ENCODE peak calls at places on chromosome 18, in eight cellular contexts. One of them, this sample, is unnamed.

GRCh38 chr18:12271376-12272235 is 17.4 kb downstream of the CIDEA start:
- DNase-seq in NCI-H1436 treated with DMSO at 0.1 percent for 48 hours: peak; percentile 1
- DNase-seq in cardiac fibroblast: peak; percentile 85
- DNase-seq in anterior cingulate cortex: peak; percentile 68
- DNase-seq in stimulated activated CD4-positive, alpha-beta T cell treated with anti-CD3 and anti-CD28 coated beads, Interleukin-12 subunit alpha, Interleukin-12 subunit beta, amount 100 ng/mL, for 4 hours: peak; percentile 61
- DNase-seq in stromal cell of bone marrow: peak; percentile 67
- DNase-seq in GM04504: peak; percentile 60
- DNase-seq in neuronal stem cell: peak; percentile 85
- DNase-seq in this sample: peak; percentile 78

GRCh38 chr18:79400591-79401381 is 5.1 kb downstream of the NFATC1 start:
- DNase-seq in NCI-H1436 treated with DMSO at 0.1 percent for 48 hours: no peak
- DNase-seq in cardiac fibroblast: no peak
- DNase-seq in anterior cingulate cortex: no peak
- DNase-seq in stimulated activated CD4-positive, alpha-beta T cell treated with anti-CD3 and anti-CD28 coated beads, Interleukin-12 subunit alpha, Interleukin-12 subunit beta, amount 100 ng/mL, for 4 hours: peak; percentile 66
- DNase-seq in stromal cell of bone marrow: no peak
- DNase-seq in GM04504: no peak
- DNase-seq in neuronal stem cell: no peak
- DNase-seq in this sample: no peak

GRCh38 chr18:23227729-23228075 is 92.4 kb downstream of the CABLES1 start:
- DNase-seq in NCI-H1436 treated with DMSO at 0.1 percent for 48 hours: no peak
- DNase-seq in cardiac fibroblast: no peak
- DNase-seq in anterior cingulate cortex: no peak
- DNase-seq in stimulated activated CD4-positive, alpha-beta T cell treated with anti-CD3 and anti-CD28 coated beads, Interleukin-12 subunit alpha, Interleukin-12 subunit beta, amount 100 ng/mL, for 4 hours: no peak
- DNase-seq in stromal cell of bone marrow: no peak
- DNase-seq in GM04504: no peak
- DNase-seq in neuronal stem cell: no peak
- DNase-seq in this sample: no peak

GRCh38 chr18:9827856-9828793 is 57.6 kb upstream of the TXNDC2 start:
- DNase-seq in NCI-H1436 treated with DMSO at 0.1 percent for 48 hours: no peak
- DNase-seq in cardiac fibroblast: peak; percentile 99
- DNase-seq in anterior cingulate cortex: no peak
- DNase-seq in stimulated activated CD4-positive, alpha-beta T cell treated with anti-CD3 and anti-CD28 coated beads, Interleukin-12 subunit alpha, Interleukin-12 subunit beta, amount 100 ng/mL, for 4 hours: no peak
- DNase-seq in stromal cell of bone marrow: peak; percentile 99
- DNase-seq in GM04504: peak; percentile 97
- DNase-seq in neuronal stem cell: no peak
- DNase-seq in this sample: peak; percentile 99

GRCh38 chr18:54679318-54680149 is 88.5 kb downstream of the DYNAP start:
- DNase-seq in NCI-H1436 treated with DMSO at 0.1 percent for 48 hours: no peak
- DNase-seq in cardiac fibroblast: peak; percentile 89
- DNase-seq in anterior cingulate cortex: no peak
- DNase-seq in stimulated activated CD4-positive, alpha-beta T cell treated with anti-CD3 and anti-CD28 coated beads, Interleukin-12 subunit alpha, Interleukin-12 subunit beta, amount 100 ng/mL, for 4 hours: no peak
- DNase-seq in stromal cell of bone marrow: peak; percentile 82
- DNase-seq in GM04504: peak; percentile 68
- DNase-seq in neuronal stem cell: peak; percentile 32
- DNase-seq in this sample: peak; percentile 77

GRCh38 chr18:43192408-43192807 is 76.9 kb upstream of the RIT2 start:
- DNase-seq in NCI-H1436 treated with DMSO at 0.1 percent for 48 hours: no peak
- DNase-seq in cardiac fibroblast: no peak
- DNase-seq in anterior cingulate cortex: no peak
- DNase-seq in stimulated activated CD4-positive, alpha-beta T cell treated with anti-CD3 and anti-CD28 coated beads, Interleukin-12 subunit alpha, Interleukin-12 subunit beta, amount 100 ng/mL, for 4 hours: no peak
- DNase-seq in stromal cell of bone marrow: peak; percentile 45
- DNase-seq in GM04504: no peak
- DNase-seq in neuronal stem cell: no peak
- DNase-seq in this sample: peak; percentile 54

GRCh38 chr18:2310824-2311349 is 260.4 kb downstream of the METTL4 start:
- DNase-seq in NCI-H1436 treated with DMSO at 0.1 percent for 48 hours: no peak
- DNase-seq in cardiac fibroblast: no peak
- DNase-seq in anterior cingulate cortex: no peak
- DNase-seq in stimulated activated CD4-positive, alpha-beta T cell treated with anti-CD3 and anti-CD28 coated beads, Interleukin-12 subunit alpha, Interleukin-12 subunit beta, amount 100 ng/mL, for 4 hours: no peak
- DNase-seq in stromal cell of bone marrow: no peak
- DNase-seq in GM04504: no peak
- DNase-seq in neuronal stem cell: no peak
- DNase-seq in this sample: no peak

GRCh38 chr18:75915941-75916640 is 488.6 kb upstream of the SMIM21 start:
- DNase-seq in NCI-H1436 treated with DMSO at 0.1 percent for 48 hours: no peak
- DNase-seq in cardiac fibroblast: peak; percentile 8
- DNase-seq in anterior cingulate cortex: peak; percentile 11
- DNase-seq in stimulated activated CD4-positive, alpha-beta T cell treated with anti-CD3 and anti-CD28 coated beads, Interleukin-12 subunit alpha, Interleukin-12 subunit beta, amount 100 ng/mL, for 4 hours: no peak
- DNase-seq in stromal cell of bone marrow: no peak
- DNase-seq in GM04504: no peak
- DNase-seq in neuronal stem cell: peak; percentile 84
- DNase-seq in this sample: no peak

GRCh38 chr18:10518595-10519273 is 7.1 kb upstream of the NAPG start:
- DNase-seq in NCI-H1436 treated with DMSO at 0.1 percent for 48 hours: no peak
- DNase-seq in cardiac fibroblast: peak; percentile 71
- DNase-seq in anterior cingulate cortex: no peak
- DNase-seq in stimulated activated CD4-positive, alpha-beta T cell treated with anti-CD3 and anti-CD28 coated beads, Interleukin-12 subunit alpha, Interleukin-12 subunit beta, amount 100 ng/mL, for 4 hours: no peak
- DNase-seq in stromal cell of bone marrow: no peak
- DNase-seq in GM04504: no peak
- DNase-seq in neuronal stem cell: no peak
- DNase-seq in this sample: peak; percentile 41

GRCh38 chr18:51137891-51138290 is 59.6 kb downstream of the MEX3C start:
- DNase-seq in NCI-H1436 treated with DMSO at 0.1 percent for 48 hours: no peak
- DNase-seq in cardiac fibroblast: no peak
- DNase-seq in anterior cingulate cortex: no peak
- DNase-seq in stimulated activated CD4-positive, alpha-beta T cell treated with anti-CD3 and anti-CD28 coated beads, Interleukin-12 subunit alpha, Interleukin-12 subunit beta, amount 100 ng/mL, for 4 hours: no peak
- DNase-seq in stromal cell of bone marrow: no peak
- DNase-seq in GM04504: no peak
- DNase-seq in neuronal stem cell: no peak
- DNase-seq in this sample: no peak

GRCh38 chr18:58402247-58402646 is 226.6 kb downstream of the ALPK2 start:
- DNase-seq in NCI-H1436 treated with DMSO at 0.1 percent for 48 hours: no peak
- DNase-seq in cardiac fibroblast: peak; percentile 74
- DNase-seq in anterior cingulate cortex: no peak
- DNase-seq in stimulated activated CD4-positive, alpha-beta T cell treated with anti-CD3 and anti-CD28 coated beads, Interleukin-12 subunit alpha, Interleukin-12 subunit beta, amount 100 ng/mL, for 4 hours: no peak
- DNase-seq in stromal cell of bone marrow: peak; percentile 28
- DNase-seq in GM04504: no peak
- DNase-seq in neuronal stem cell: no peak
- DNase-seq in this sample: peak; percentile 35

GRCh38 chr18:22368066-22368465 is 49.6 kb downstream of the CTAGE1 start:
- DNase-seq in NCI-H1436 treated with DMSO at 0.1 percent for 48 hours: no peak
- DNase-seq in cardiac fibroblast: no peak
- DNase-seq in anterior cingulate cortex: no peak
- DNase-seq in stimulated activated CD4-positive, alpha-beta T cell treated with anti-CD3 and anti-CD28 coated beads, Interleukin-12 subunit alpha, Interleukin-12 subunit beta, amount 100 ng/mL, for 4 hours: no peak
- DNase-seq in stromal cell of bone marrow: no peak
- DNase-seq in GM04504: no peak
- DNase-seq in neuronal stem cell: no peak
- DNase-seq in this sample: no peak

GRCh38 chr18:55908790-55909408 is 320.9 kb upstream of the TCF4 start:
- DNase-seq in NCI-H1436 treated with DMSO at 0.1 percent for 48 hours: no peak
- DNase-seq in cardiac fibroblast: no peak
- DNase-seq in anterior cingulate cortex: no peak
- DNase-seq in stimulated activated CD4-positive, alpha-beta T cell treated with anti-CD3 and anti-CD28 coated beads, Interleukin-12 subunit alpha, Interleukin-12 subunit beta, amount 100 ng/mL, for 4 hours: no peak
- DNase-seq in stromal cell of bone marrow: no peak
- DNase-seq in GM04504: no peak
- DNase-seq in neuronal stem cell: no peak
- DNase-seq in this sample: no peak